ENCODE peak calls at places on chromosome 20, in ten cellular contexts. P is HTR-8/SVneo, J is frontal cortex, I is MV-4-11, Z is osteocyte, V is LNCaP clone FGC, H is dermis microvascular lymphatic vessel endothelial cell, X is mucosa of descending colon, F is aorta, T is RWPE1. K is an unnamed sample.

GRCh38 chr20:2984956-2985661 is 58.3 kb upstream of the GNRH2 start:
- DNase-seq in P (peak; percentile 26), J (no peak), I (no peak), Z (no peak), V (no peak), H (peak; percentile 11), X (no peak), F (no peak), T (peak; percentile 57), K (no peak)

GRCh38 chr20:63154395-63154794 is 61.5 kb downstream of the YTHDF1 start:
- DNase-seq in P (no peak), J (no peak), I (no peak), Z (no peak), V (no peak), H (no peak), X (no peak), F (no peak), T (no peak), K (no peak)

GRCh38 chr20:56343861-56344381 is 14.9 kb upstream of the FAM210B start:
- DNase-seq in P (peak; percentile 45), J (no peak), I (no peak), Z (peak; percentile 84), V (no peak), H (no peak), X (peak; percentile 41), F (no peak), T (peak; percentile 68), K (peak; percentile 67)

GRCh38 chr20:57131601-57132391 is 134.6 kb downstream of the BMP7 start:
- DNase-seq in P (no peak), J (no peak), I (no peak), Z (no peak), V (no peak), H (no peak), X (no peak), F (peak; percentile 25), T (no peak), K (no peak)

GRCh38 chr20:36499211-36499610 is 42.1 kb upstream of the MYL9 start:
- DNase-seq in P (no peak), J (no peak), I (no peak), Z (no peak), V (no peak), H (no peak), X (no peak), F (no peak), T (no peak), K (no peak)

GRCh38 chr20:57006411-57007170 is 259.9 kb downstream of the BMP7 start:
- DNase-seq in P (peak; percentile 54), J (no peak), I (no peak), Z (no peak), V (peak; percentile 15), H (no peak), X (no peak), F (no peak), T (peak; percentile 69), K (no peak)

GRCh38 chr20:859661-860294 is 26.3 kb downstream of the FAM110A start:
- DNase-seq in P (no peak), J (no peak), I (peak; percentile 68), Z (no peak), V (no peak), H (no peak), X (no peak), F (peak; percentile 11), T (no peak), K (no peak)

GRCh38 chr20:385448-385847 is 4.9 kb downstream of the TRIB3 start:
- DNase-seq in P (no peak), J (no peak), I (no peak), Z (no peak), V (no peak), H (no peak), X (no peak), F (no peak), T (no peak), K (no peak)

GRCh38 chr20:41618807-41619294 is 674 bp upstream of the CHD6 start:
- DNase-seq in P (no peak), J (no peak), I (no peak), Z (no peak), V (no peak), H (no peak), X (no peak), F (no peak), T (no peak), K (no peak)

GRCh38 chr20:41003143-41003932 is 25.3 kb upstream of the TOP1 start:
- DNase-seq in P (peak; percentile 96), J (no peak), I (peak; percentile 92), Z (no peak), V (peak; percentile 50), H (no peak), X (peak; percentile 67), F (no peak), T (peak; percentile 99), K (peak; percentile 73)

GRCh38 chr20:54140927-54141566 is 32.7 kb downstream of the CYP24A1 start:
- DNase-seq in P (peak; percentile 76), J (no peak), I (no peak), Z (no peak), V (no peak), H (no peak), X (no peak), F (no peak), T (peak; percentile 94), K (no peak)

GRCh38 chr20:48933017-48933766 is 11.7 kb downstream of the ARFGEF2 start:
- DNase-seq in P (no peak), J (no peak), I (no peak), Z (no peak), V (no peak), H (no peak), X (peak; percentile 85), F (peak; percentile 68), T (no peak), K (no peak)

GRCh38 chr20:34562643-34563042 is 4.1 kb downstream of the MAP1LC3A start:
- DNase-seq in P (peak; percentile 52), J (no peak), I (no peak), Z (no peak), V (no peak), H (no peak), X (no peak), F (no peak), T (no peak), K (no peak)

GRCh38 chr20:44901972-44902371 is 7.9 kb upstream of the PABPC1L start:
- DNase-seq in P (no peak), J (no peak), I (no peak), Z (no peak), V (no peak), H (no peak), X (no peak), F (no peak), T (peak; percentile 67), K (no peak)

GRCh38 chr20:42516692-42517091 is 673.0 kb downstream of the PTPRT start:
- DNase-seq in P (no peak), J (no peak), I (no peak), Z (no peak), V (no peak), H (no peak), X (no peak), F (no peak), T (no peak), K (no peak)

K was measured in sciatic nerve.